ENCODE peak calls at places on chromosome X, in nine cellular contexts. N is AG09309, D is NB4, I is OCI-LY7, R is cardiac muscle cell, U is choroid plexus epithelial cell, E is cardiac fibroblast, A is kidney epithelial cell, G is Panc1. X is an unnamed sample.

GRCh38 chrX:18290200-18290599 is 64.3 kb downstream of the SCML2 start:
- DNase-seq in D (no peak), U (no peak), I (no peak), A (no peak), N (no peak), E (peak), R (no peak), G (no peak), X (no peak)

GRCh38 chrX:19332983-19333382 is 10.7 kb upstream of the PDHA1 start:
- DNase-seq in R (no peak), N (no peak), I (no peak), D (no peak), U (peak), A (no peak), G (no peak), E (peak), X (no peak)

GRCh38 chrX:22746081-22746480 is 253.7 kb upstream of the DDX53 start:
- DNase-seq in E (peak), U (no peak), A (no peak), I (no peak), G (no peak), D (no peak), N (no peak), R (no peak), X (no peak)

GRCh38 chrX:42220722-42221121 is 297.4 kb upstream of the CASK start:
- DNase-seq in A (no peak), N (no peak), U (no peak), I (no peak), G (no peak), E (no peak), R (no peak), D (no peak), X (no peak)

GRCh38 chrX:16212436-16212835 is 45.2 kb downstream of the MAGEB17 start:
- DNase-seq in I (peak), U (peak), G (no peak), R (peak), E (peak), A (no peak), D (peak), N (no peak), X (peak)

GRCh38 chrX:94216738-94217137 is 542.7 kb downstream of the FAM133A start:
- DNase-seq in R (no peak), N (no peak), D (no peak), G (no peak), U (no peak), I (no peak), E (no peak), A (no peak), X (no peak)

GRCh38 chrX:135516376-135516775 is 4.1 kb upstream of the INTS6L start:
- DNase-seq in U (no peak), G (no peak), D (peak), R (no peak), E (no peak), A (no peak), I (peak), N (no peak), X (no peak)

GRCh38 chrX:71993371-71993770 is 82.7 kb downstream of the NHSL2 start:
- DNase-seq in A (no peak), G (no peak), N (no peak), R (no peak), E (no peak), I (no peak), D (no peak), U (no peak), X (no peak)

GRCh38 chrX:73266766-73267165 is 52.1 kb upstream of the NAP1L2 start:
- DNase-seq in U (no peak), N (no peak), I (no peak), D (peak), G (no peak), A (no peak), E (no peak), R (no peak), X (no peak)

GRCh38 chrX:130295519-130296314 is 27.0 kb upstream of the ZNF280C start:
- DNase-seq in D (no peak), U (peak), G (no peak), R (no peak), I (no peak), A (no peak), E (no peak), N (no peak), X (no peak)

GRCh38 chrX:39955621-39956020 is 142.1 kb downstream of the BCOR start:
- DNase-seq in G (no peak), I (peak), U (peak), A (no peak), R (no peak), D (peak), E (no peak), N (no peak), X (peak)

GRCh38 chrX:148310402-148311200 is 189.8 kb upstream of the AFF2 start:
- DNase-seq in I (peak), G (no peak), U (no peak), E (no peak), R (no peak), N (no peak), D (peak), A (no peak), X (peak)

GRCh38 chrX:69238153-69238959 is 73.1 kb upstream of the PJA1 start:
- DNase-seq in R (peak), U (peak), G (no peak), I (no peak), N (no peak), E (no peak), A (no peak), D (no peak), X (no peak)

GRCh38 chrX:136477026-136477425 is 10.7 kb upstream of the BRS3 start:
- DNase-seq in E (no peak), U (no peak), I (no peak), D (peak), A (no peak), G (no peak), N (no peak), R (no peak), X (no peak)

GRCh38 chrX:13491061-13491460 is 78.3 kb upstream of the EGFL6 start:
- DNase-seq in A (no peak), G (no peak), R (no peak), U (no peak), I (no peak), E (no peak), N (no peak), D (peak), X (no peak)

GRCh38 chrX:115693476-115693875 is 132.5 kb downstream of the PLS3 start:
- DNase-seq in U (no peak), R (no peak), G (no peak), N (no peak), E (no peak), I (no peak), A (no peak), D (no peak), X (no peak)

GRCh38 chrX:115493015-115493414 is 68.0 kb upstream of the PLS3 start:
- DNase-seq in D (no peak), I (no peak), E (no peak), U (no peak), G (no peak), R (no peak), N (no peak), A (no peak), X (no peak)

GRCh38 chrX:1274786-1275185 is 6.2 kb downstream of the CSF2RA start:
- DNase-seq in A (no peak), D (no peak), G (no peak), E (no peak), I (peak), U (no peak), N (no peak), R (no peak), X (no peak)

GRCh38 chrX:70322784-70323183 is 32.9 kb downstream of the KIF4A start:
- DNase-seq in E (no peak), G (no peak), N (no peak), D (no peak), U (no peak), A (no peak), I (no peak), R (no peak), X (no peak)

GRCh38 chrX:153725039-153725831 is 579 bp downstream of the ABCD1 start:
- DNase-seq in U (no peak), E (no peak), N (no peak), G (no peak), D (no peak), R (no peak), A (no peak), I (peak), X (peak)
- H3K4me3 ChIP-seq in U (peak), E (peak), N (peak), G (peak), D (peak), R (peak), A (peak), I (peak), X (peak)

GRCh38 chrX:29044802-29045201 is 457.6 kb downstream of the IL1RAPL1 start:
- DNase-seq in R (no peak), D (no peak), I (no peak), G (no peak), A (no peak), N (no peak), U (peak), E (peak), X (no peak)
- TF ChIP-seq CTCF in R (peak), D (no peak), I (no peak), G (peak), A (no peak), N (no peak), U (peak), E (peak), X (no peak)

GRCh38 chrX:104118765-104119164 is 6.4 kb downstream of the ZCCHC18 start:
- DNase-seq in E (no peak), N (no peak), A (no peak), R (no peak), D (no peak), I (no peak), U (peak), G (no peak), X (peak)

GRCh38 chrX:104126856-104127255 is 14.5 kb downstream of the ZCCHC18 start:
- DNase-seq in R (no peak), D (no peak), U (no peak), E (peak), G (no peak), A (no peak), N (no peak), I (no peak), X (no peak)

GRCh38 chrX:104117753-104118152 is 5.4 kb downstream of the ZCCHC18 start:
- DNase-seq in G (no peak), R (no peak), N (no peak), I (no peak), D (no peak), A (no peak), U (no peak), E (no peak), X (no peak)

DNA sequence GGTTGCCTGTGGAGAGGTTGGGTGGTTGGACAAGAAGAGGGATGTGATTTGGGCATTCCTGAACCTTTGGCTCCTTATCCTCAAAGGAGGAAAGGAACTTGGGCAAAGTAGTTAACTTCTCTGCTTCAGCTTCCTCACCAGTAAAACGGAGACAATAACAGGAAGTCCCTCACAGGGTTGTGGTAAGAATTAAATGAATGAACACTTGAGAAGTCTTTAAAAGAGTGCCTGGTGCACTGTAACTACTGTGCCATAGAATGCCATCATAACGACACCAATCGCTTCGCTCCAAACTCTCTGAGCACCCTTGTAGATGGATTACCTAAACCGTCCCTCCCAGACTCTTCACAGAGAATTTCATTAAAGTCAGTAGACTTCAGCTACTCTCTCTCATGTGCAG is 10.5 kb downstream of the ZCCHC18 start:
- DNase-seq in I (peak), U (no peak), G (no peak), R (no peak), A (no peak), D (peak), E (no peak), N (no peak), X (peak)
- H3K4me3 ChIP-seq in I (no peak), U (no peak), G (no peak), R (no peak), A (no peak), D (no peak), E (no peak), N (no peak), X (no peak)

GRCh38 chrX:63012574-63012973 is 338.6 kb downstream of the SPIN4 start:
- DNase-seq in D (peak), E (no peak), R (no peak), U (no peak), I (no peak), A (no peak), G (no peak), N (no peak), X (peak)
- TF ChIP-seq CTCF in D (no peak), E (no peak), R (no peak), U (no peak), I (no peak), A (no peak), G (peak), N (no peak), X (no peak)

GRCh38 chrX:12142661-12143060 is 4.4 kb downstream of the FRMPD4 start:
- DNase-seq in D (no peak), N (no peak), R (no peak), G (no peak), I (no peak), E (no peak), U (no peak), A (no peak), X (no peak)

GRCh38 chrX:12138366-12139313 is at the start of gene FRMPD4:
- DNase-seq in N (no peak), D (no peak), U (no peak), E (peak), A (no peak), I (no peak), G (no peak), R (peak), X (no peak)

GRCh38 chrX:12137982-12138365 is 299 bp upstream of the FRMPD4 start:
- DNase-seq in N (no peak), A (no peak), D (no peak), E (no peak), G (no peak), R (peak), U (no peak), I (no peak), X (no peak)

GRCh38 chrX:12141511-12141910 is 3.2 kb downstream of the FRMPD4 start:
- DNase-seq in D (no peak), N (no peak), I (no peak), E (no peak), U (no peak), R (no peak), A (no peak), G (no peak), X (no peak)

DNA sequence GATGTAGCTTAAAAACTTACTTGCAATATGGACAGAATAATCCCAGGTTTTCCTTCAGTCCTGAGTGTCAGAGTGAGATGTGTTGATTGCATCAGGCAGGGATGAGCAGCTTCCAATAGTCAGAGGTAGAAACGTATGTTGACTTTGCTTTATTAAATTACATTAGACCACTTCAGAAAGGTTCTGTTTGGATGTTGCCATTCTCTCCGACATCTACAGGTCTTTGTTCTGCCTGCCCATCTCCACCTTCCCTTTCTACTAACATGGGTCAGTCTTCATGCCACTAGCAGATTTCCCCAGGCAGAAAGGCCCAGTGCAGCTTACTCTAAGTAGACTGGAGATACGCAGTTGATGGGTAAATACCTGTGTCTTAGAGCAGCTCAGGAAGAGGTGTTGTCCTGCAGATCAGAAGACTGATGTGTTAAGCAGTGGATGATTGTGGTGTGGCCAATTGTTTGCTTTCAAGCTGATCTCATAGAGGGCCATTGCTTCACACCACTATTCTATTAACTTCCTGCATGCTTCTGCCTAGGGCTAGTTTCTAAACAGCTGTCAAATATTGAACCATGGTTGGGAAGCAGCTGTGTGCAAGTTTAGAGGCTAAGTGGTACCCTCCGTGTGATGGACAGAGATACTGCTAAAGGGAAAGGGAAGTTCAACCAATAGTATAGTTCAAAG is 1.8 kb downstream of the FRMPD4 start:
- DNase-seq in E (peak), I (no peak), U (no peak), A (no peak), D (no peak), G (no peak), N (no peak), R (no peak), X (no peak)
- H3K4me3 ChIP-seq in E (no peak), I (no peak), U (no peak), A (no peak), D (no peak), G (no peak), N (no peak), R (no peak), X (no peak)